ENCODE peak calls at places on chromosomes 11 and 22, in ten cellular contexts. I is lung, F is heart right ventricle, S is transverse colon, N is heart left ventricle, C is neural progenitor cell, R is thoracic aorta, B is testis, T is pancreas, O is fibroblast of lung. J is an unnamed sample.

GRCh38 chr11:44568706-44569473 is 3.4 kb downstream of the CD82 start:
- DNase-seq in N (peak; percentile 89), I (peak; percentile 79), F (peak; percentile 54), S (peak; percentile 77), B (peak; percentile 52), O (peak; percentile 89), T (peak; percentile 31), R (peak; percentile 71), C (no peak), J (peak; percentile 79)

GRCh38 chr22:50504245-50505211 is 3.0 kb downstream of the LMF2 start:
- DNase-seq in I (no peak), O (no peak), S (no peak), B (no peak), T (peak; percentile 85), R (no peak), N (no peak), F (no peak), C (no peak), J (no peak)

GRCh38 chr11:134120921-134121526 is 52.2 kb downstream of the JAM3 start:
- DNase-seq in N (peak; percentile 30), O (peak; percentile 78), S (no peak), T (no peak), C (no peak), B (peak; percentile 37), F (no peak), I (no peak), R (no peak), J (no peak)

GRCh38 chr11:45225961-45226871 is 59.9 kb downstream of the SYT13 start:
- DNase-seq in R (no peak), I (no peak), N (no peak), S (no peak), T (no peak), F (no peak), O (no peak), B (no peak), C (no peak), J (no peak)

GRCh38 chr22:20650294-20651207 is 123.4 kb upstream of the SERPIND1 start:
- DNase-seq in R (no peak), C (no peak), S (no peak), O (no peak), T (no peak), I (peak; percentile 19), F (no peak), N (no peak), B (peak; percentile 10), J (no peak)

GRCh38 chr22:23220485-23221350 is 40.4 kb downstream of the BCR start:
- DNase-seq in I (no peak), F (no peak), T (no peak), N (peak; percentile 52), B (no peak), R (no peak), C (no peak), S (peak; percentile 41), O (peak; percentile 50), J (no peak)

GRCh38 chr11:72441647-72442267 is 7.4 kb upstream of the CLPB start:
- DNase-seq in S (no peak), I (no peak), R (no peak), T (no peak), F (no peak), N (no peak), B (peak; percentile 20), O (peak; percentile 45), C (no peak), J (no peak)

GRCh38 chr11:11916981-11917399 is 75.2 kb downstream of the USP47 start:
- DNase-seq in I (no peak), O (peak; percentile 74), T (no peak), N (no peak), S (no peak), C (peak; percentile 4), B (no peak), R (no peak), F (no peak), J (no peak)

GRCh38 chr11:34302046-34302921 is 55.5 kb downstream of the ABTB2 start:
- DNase-seq in B (no peak), O (peak; percentile 92), F (no peak), C (no peak), T (no peak), R (no peak), N (no peak), S (no peak), I (no peak), J (no peak)

GRCh38 chr11:27216268-27217149 is 146.5 kb downstream of the CCDC34 start:
- DNase-seq in F (peak; percentile 75), R (no peak), I (no peak), T (peak; percentile 63), S (peak; percentile 33), B (peak; percentile 75), O (peak; percentile 77), C (no peak), N (peak; percentile 84), J (no peak)

GRCh38 chr11:93936416-93936815 is 84.7 kb upstream of the HEPHL1 start:
- DNase-seq in O (no peak), C (no peak), R (no peak), I (no peak), F (no peak), B (no peak), S (no peak), T (no peak), N (no peak), J (no peak)

GRCh38 chr22:28024422-28024888 is 105.4 kb upstream of the PITPNB start:
- DNase-seq in T (peak; percentile 6), I (no peak), B (peak; percentile 6), R (no peak), O (no peak), N (no peak), S (no peak), C (no peak), F (no peak), J (no peak)

GRCh38 chr11:1573847-1574255 is 1.8 kb upstream of the DUSP8 start:
- DNase-seq in F (no peak), S (peak; percentile 85), T (peak; percentile 90), O (no peak), N (no peak), B (no peak), I (peak; percentile 71), R (no peak), C (no peak), J (peak; percentile 29)

GRCh38 chr22:29992341-29993275 is 87.7 kb upstream of the HORMAD2 start:
- DNase-seq in N (no peak), B (no peak), R (no peak), I (no peak), C (no peak), O (no peak), T (no peak), F (no peak), S (no peak), J (no peak)

GRCh38 chr22:24975125-24975640 is 22.7 kb downstream of the KIAA1671 start:
- DNase-seq in I (no peak), N (no peak), B (no peak), R (no peak), F (no peak), T (no peak), C (no peak), O (no peak), S (no peak), J (no peak)
- H3K27ac ChIP-seq in I (no peak overlapping the region), N (no peak overlapping the region), B (no peak overlapping the region), R (no peak overlapping the region), F (peak overlapping the region; percentile 92), T (no peak overlapping the region), C (no peak overlapping the region), O (no peak overlapping the region), S (peak overlapping the region; percentile 89), J (no peak overlapping the region)

GRCh38 chr11:95501761-95502266 is 270.8 kb upstream of the SESN3 start:
- DNase-seq in F (no peak), C (no peak), R (no peak), B (no peak), O (no peak), I (no peak), S (no peak), N (no peak), T (no peak), J (no peak)

GRCh38 chr11:95500466-95500865 is 269.5 kb upstream of the SESN3 start:
- DNase-seq in R (no peak), B (no peak), F (no peak), T (no peak), O (peak; percentile 39), I (no peak), S (no peak), C (no peak), N (no peak), J (no peak)

GRCh38 chr11:95499516-95500135 is 268.6 kb upstream of the SESN3 start:
- DNase-seq in R (no peak), O (no peak), T (no peak), F (no peak), B (no peak), C (no peak), I (no peak), S (no peak), N (no peak), J (no peak)

GRCh38 chr11:95503047-95503446 is 272.0 kb upstream of the SESN3 start:
- DNase-seq in I (no peak), B (no peak), S (no peak), R (no peak), T (no peak), C (no peak), N (no peak), O (peak; percentile 68), F (no peak), J (no peak)

DNA sequence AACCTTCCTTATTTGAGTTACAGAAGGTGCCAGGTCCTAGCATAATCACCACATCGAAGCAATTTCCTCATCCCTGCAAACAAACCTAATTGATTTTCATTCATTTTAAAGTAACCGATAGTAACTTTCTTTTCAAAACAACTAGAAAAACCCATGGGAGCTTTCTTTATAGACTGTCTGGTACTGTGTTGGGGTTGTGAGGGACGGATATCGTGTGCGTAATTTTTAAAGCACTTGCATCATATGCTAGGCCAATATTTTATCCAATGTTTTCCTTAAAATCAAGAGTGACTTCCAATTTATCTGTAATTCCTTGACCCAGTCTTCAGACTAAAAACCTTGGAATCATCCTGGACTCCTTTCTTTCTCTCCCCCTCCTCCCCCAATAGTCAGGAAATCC is 271.5 kb upstream of the SESN3 start:
- DNase-seq in O (no peak), R (no peak), I (no peak), B (no peak), T (no peak), N (no peak), C (no peak), S (no peak), F (no peak), J (no peak)
- TF ChIP-seq CTCF in O (no peak), R (no peak), I (no peak), B (no peak), T (no peak), N (no peak), C (no peak), S (no peak), F (no peak), J (no peak)

DNA sequence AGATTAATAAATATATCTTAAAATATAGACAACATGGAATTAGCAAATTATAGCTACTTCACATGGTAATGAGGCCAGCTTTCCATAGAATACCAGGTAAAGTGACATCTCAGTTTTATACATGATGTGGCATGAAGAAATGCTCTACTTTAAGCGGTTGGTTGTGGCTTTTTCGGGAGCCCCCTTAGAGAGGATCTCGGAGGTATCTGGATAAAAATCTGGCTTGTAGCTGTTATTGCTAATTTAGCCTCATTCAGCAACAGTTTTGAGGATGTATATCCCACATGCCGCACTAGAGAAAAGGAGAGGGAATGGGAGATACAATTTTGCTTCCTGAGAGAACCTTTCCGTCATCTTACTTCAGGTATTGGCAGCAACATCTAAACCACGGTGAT is 24.0 kb upstream of the TOP3B start:
- DNase-seq in N (no peak), I (no peak), T (no peak), B (no peak), F (no peak), C (no peak), O (no peak), S (no peak), R (no peak), J (no peak)
- H3K27me3 ChIP-seq in N (peaks cover 10% of the 10 kb centered on the region), I (no peaks in the 10 kb centered on the region), T (no peaks in the 10 kb centered on the region), B (no peaks in the 10 kb centered on the region), F (peaks cover 17% of the 10 kb centered on the region), C (peaks cover 100% of the 10 kb centered on the region), O (no peaks in the 10 kb centered on the region), S (peaks cover 8% of the 10 kb centered on the region), R (no peaks in the 10 kb centered on the region), J (peaks cover 12% of the 10 kb centered on the region)

GRCh38 chr22:37396488-37397084 is 30.7 kb downstream of the ELFN2 start:
- DNase-seq in F (no peak), B (no peak), T (no peak), I (no peak), R (no peak), C (no peak), S (no peak), N (no peak), O (no peak), J (no peak)
- H3K27ac ChIP-seq in F (no peak overlapping the region), B (no peak overlapping the region), T (no peak overlapping the region), I (no peak overlapping the region), R (no peak overlapping the region), C (no peak overlapping the region), S (no peak overlapping the region), N (no peak overlapping the region), O (no peak overlapping the region), J (no peak overlapping the region)

J was measured in CD4-positive, alpha-beta T cell.